ENCODE peak calls at places on chromosomes 12 and 14, in four cellular contexts. One of them, this sample, is unnamed.

GRCh38 chr12:52645120-52645761 is 6.8 kb downstream of the KRT2 start:
- DNase-seq in GM13976: no peak
- DNase-seq in aorta: no peak
- DNase-seq in HEK293T: no peak
- DNase-seq in this sample: no peak

GRCh38 chr12:49279706-49280159 is 14.9 kb downstream of the TUBA1C start:
- DNase-seq in GM13976: no peak
- DNase-seq in aorta: no peak
- DNase-seq in HEK293T: no peak
- DNase-seq in this sample: no peak

GRCh38 chr14:22099942-22100763 is 426.5 kb upstream of the OR4E1 start:
- DNase-seq in GM13976: peak; percentile 47
- DNase-seq in aorta: peak; percentile 61
- DNase-seq in HEK293T: peak; percentile 46
- DNase-seq in this sample: peak; percentile 51

GRCh38 chr14:49598182-49598478 is 610 bp upstream of the LRR1 start:
- DNase-seq in GM13976: no peak
- DNase-seq in aorta: no peak
- DNase-seq in HEK293T: no peak
- DNase-seq in this sample: no peak

GRCh38 chr12:79927772-79928474 is 7.0 kb downstream of the PPP1R12A start:
- DNase-seq in GM13976: peak; percentile 40
- DNase-seq in aorta: no peak
- DNase-seq in HEK293T: no peak
- DNase-seq in this sample: no peak

GRCh38 chr12:77299910-77300772 is 234.8 kb upstream of the E2F7 start:
- DNase-seq in GM13976: no peak
- DNase-seq in aorta: no peak
- DNase-seq in HEK293T: no peak
- DNase-seq in this sample: peak; percentile 67

GRCh38 chr12:123991402-123991951 is 18.5 kb downstream of the ZNF664 start:
- DNase-seq in GM13976: no peak
- DNase-seq in aorta: no peak
- DNase-seq in HEK293T: no peak
- DNase-seq in this sample: no peak

GRCh38 chr14:30988509-30988908 is 36.9 kb upstream of the AP4S1 start:
- DNase-seq in GM13976: no peak
- DNase-seq in aorta: no peak
- DNase-seq in HEK293T: no peak
- DNase-seq in this sample: peak; percentile 43

GRCh38 chr14:74240794-74241610 is 1.8 kb downstream of the VSX2 start:
- DNase-seq in GM13976: peak; percentile 67
- DNase-seq in aorta: no peak
- DNase-seq in HEK293T: no peak
- DNase-seq in this sample: peak; percentile 4

GRCh38 chr14:36791402-36791801 is 129.7 kb downstream of the PAX9 start:
- DNase-seq in GM13976: no peak
- DNase-seq in aorta: no peak
- DNase-seq in HEK293T: no peak
- DNase-seq in this sample: no peak

GRCh38 chr14:61608245-61609142 is 86.8 kb upstream of the HIF1A start:
- DNase-seq in GM13976: no peak
- DNase-seq in aorta: no peak
- DNase-seq in HEK293T: no peak
- DNase-seq in this sample: peak; percentile 85

GRCh38 chr14:75825147-75825592 is 156.6 kb downstream of the TGFB3 start:
- DNase-seq in GM13976: peak; percentile 16
- DNase-seq in aorta: no peak
- DNase-seq in HEK293T: no peak
- DNase-seq in this sample: peak; percentile 78

GRCh38 chr12:113961921-113962710 is 4.0 kb downstream of the RBM19 start:
- DNase-seq in GM13976: peak; percentile 77
- DNase-seq in aorta: no peak
- DNase-seq in HEK293T: no peak
- DNase-seq in this sample: no peak

GRCh38 chr12:79706676-79707075 is 15.9 kb upstream of the PAWR start:
- DNase-seq in GM13976: no peak
- DNase-seq in aorta: no peak
- DNase-seq in HEK293T: no peak
- DNase-seq in this sample: no peak

GRCh38 chr14:67405771-67406170 is 6.2 kb downstream of the PLEK2 start:
- DNase-seq in GM13976: no peak
- DNase-seq in aorta: no peak
- DNase-seq in HEK293T: no peak
- DNase-seq in this sample: no peak

GRCh38 chr12:10716704-10717315 is 6.3 kb downstream of the YBX3 start:
- DNase-seq in GM13976: no peak
- DNase-seq in aorta: peak; percentile 88
- DNase-seq in HEK293T: peak; percentile 70
- DNase-seq in this sample: peak; percentile 94

GRCh38 chr12:105378821-105379400 is 48.4 kb downstream of the C12orf75 start:
- DNase-seq in GM13976: no peak
- DNase-seq in aorta: no peak
- DNase-seq in HEK293T: no peak
- DNase-seq in this sample: no peak

GRCh38 chr14:73895939-73896338 is 9.3 kb downstream of the ZNF410 start:
- DNase-seq in GM13976: no peak
- DNase-seq in aorta: no peak
- DNase-seq in HEK293T: no peak
- DNase-seq in this sample: no peak

GRCh38 chr12:10673660-10674384 is at the start of gene STYK1:
- DNase-seq in GM13976: peak; percentile 86
- DNase-seq in aorta: peak; percentile 58
- DNase-seq in HEK293T: peak; percentile 78
- DNase-seq in this sample: peak; percentile 29

GRCh38 chr14:64910847-64911495 is 3.3 kb upstream of the CHURC1 start:
- DNase-seq in GM13976: no peak
- DNase-seq in aorta: no peak
- DNase-seq in HEK293T: peak; percentile 29
- DNase-seq in this sample: peak; percentile 43

GRCh38 chr12:5022465-5023061 is 21.1 kb upstream of the KCNA5 start:
- DNase-seq in GM13976: peak; percentile 85
- DNase-seq in aorta: no peak
- DNase-seq in HEK293T: peak; percentile 75
- DNase-seq in this sample: peak; percentile 25

GRCh38 chr14:97359391-97359790 is 562.2 kb downstream of the VRK1 start:
- DNase-seq in GM13976: no peak
- DNase-seq in aorta: no peak
- DNase-seq in HEK293T: no peak
- DNase-seq in this sample: no peak